ENCODE peak calls at places on chromosomes 4 and X, in seven cellular contexts. Q is HepG2, J is HCT116, P is K562, L is GM12878, U is H1, C is SK-N-SH. A is an unnamed sample.

GRCh38 chr4:169009281-169010124 is 552 bp downstream of the CBR4 start:
- DNase-seq in U (peak; percentile 72), Q (peak; percentile 63), P (peak; percentile 43), L (no peak), J (peak; percentile 35), C (no peak), A (no peak)

GRCh38 chrX:39244146-39244545 is 442.9 kb downstream of the MID1IP1 start:
- DNase-seq in L (no peak), P (no peak), C (no peak), Q (no peak), U (no peak), J (no peak), A (no peak)

GRCh38 chr4:125388653-125389052 is 73.9 kb downstream of the FAT4 start:
- DNase-seq in Q (no peak), J (no peak), L (no peak), C (no peak), P (no peak), U (no peak), A (no peak)

GRCh38 chr4:174592985-174593335 is 70.7 kb upstream of the HPGD start:
- DNase-seq in C (no peak), Q (no peak), J (no peak), U (no peak), L (no peak), P (no peak), A (no peak)

GRCh38 chrX:103585421-103586313 is at the start of gene TCEAL4:
- DNase-seq in L (no peak), J (no peak), C (peak; percentile 71), Q (no peak), P (no peak), U (peak; percentile 52), A (peak; percentile 20)

GRCh38 chr4:77092832-77093800 is 17.3 kb upstream of the CCNI start:
- DNase-seq in Q (no peak), C (no peak), J (no peak), P (no peak), L (no peak), U (no peak), A (no peak)

GRCh38 chr4:38154681-38155588 is 194.7 kb downstream of the PTTG2 start:
- DNase-seq in L (no peak), P (no peak), C (no peak), J (no peak), Q (no peak), U (no peak), A (no peak)

GRCh38 chrX:70444326-70445196 is at the start of gene DLG3:
- DNase-seq in J (no peak), U (peak; percentile 66), L (no peak), C (peak; percentile 84), P (peak; percentile 41), Q (no peak), A (no peak)

GRCh38 chr4:22456291-22456690 is 59.6 kb downstream of the ADGRA3 start:
- DNase-seq in Q (peak; percentile 92), P (no peak), U (no peak), C (no peak), J (no peak), L (no peak), A (no peak)

GRCh38 chr4:152937535-152938236 is 1.6 kb downstream of the FHDC1 start:
- DNase-seq in C (peak; percentile 78), L (no peak), U (peak; percentile 63), Q (no peak), J (no peak), P (peak; percentile 88), A (peak; percentile 19)

GRCh38 chr4:98653890-98654867 is 4.2 kb downstream of the TSPAN5 start:
- DNase-seq in C (no peak), J (peak; percentile 64), L (no peak), Q (no peak), P (no peak), U (no peak), A (no peak)

GRCh38 chr4:8906991-8907595 is 35.5 kb upstream of the HMX1 start:
- DNase-seq in L (no peak), Q (no peak), U (peak; percentile 40), P (no peak), J (no peak), C (peak; percentile 18), A (no peak)

GRCh38 chrX:103343105-103343504 is 13.1 kb downstream of the TCEAL7 start:
- DNase-seq in U (no peak), P (peak; percentile 16), L (no peak), C (peak; percentile 44), Q (no peak), J (peak; percentile 16), A (peak; percentile 25)

GRCh38 chr4:180314972-180315371 is 1928.2 kb upstream of the TENM3 start:
- DNase-seq in J (no peak), L (no peak), Q (no peak), P (no peak), C (no peak), U (no peak), A (no peak)

GRCh38 chrX:63275127-63275526 is 76.0 kb downstream of the SPIN4 start:
- DNase-seq in Q (peak; percentile 4), J (peak; percentile 8), C (peak; percentile 11), P (peak; percentile 18), U (peak; percentile 61), L (peak; percentile 7), A (peak; percentile 81)

GRCh38 chrX:26848511-26848910 is 614.6 kb downstream of the PPP4R3C start:
- DNase-seq in C (no peak), J (no peak), L (no peak), P (no peak), Q (no peak), U (no peak), A (no peak)

GRCh38 chrX:140502491-140503229 is 2.2 kb downstream of the SOX3 start:
- DNase-seq in J (no peak), P (no peak), U (no peak), Q (no peak), C (peak; percentile 6), L (no peak), A (no peak)

GRCh38 chr4:77820836-77821561 is 1.8 kb upstream of the CNOT6L start:
- DNase-seq in J (no peak), C (peak; percentile 15), U (no peak), L (no peak), Q (no peak), P (no peak), A (no peak)

GRCh38 chrX:110201799-110202198 is 116.1 kb downstream of the AMMECR1 start:
- DNase-seq in P (no peak), L (no peak), J (no peak), C (no peak), Q (no peak), U (no peak), A (no peak)

GRCh38 chr4:24213936-24214335 is 324.1 kb upstream of the PPARGC1A start:
- DNase-seq in Q (no peak), J (no peak), C (no peak), P (no peak), L (no peak), U (no peak), A (no peak)

GRCh38 chr4:57405359-57405758 is 295.2 kb upstream of the IGFBP7 start:
- DNase-seq in P (no peak), J (no peak), C (peak; percentile 5), U (no peak), L (no peak), Q (no peak), A (no peak)

GRCh38 chr4:81353861-81354260 is 117.8 kb downstream of the RASGEF1B start:
- DNase-seq in Q (no peak), J (no peak), P (no peak), L (no peak), C (no peak), U (no peak), A (no peak)

GRCh38 chr4:12701384-12701783 is 782.8 kb downstream of the RAB28 start:
- DNase-seq in P (no peak), Q (no peak), U (no peak), C (no peak), J (no peak), L (no peak), A (no peak)

GRCh38 chrX:15849555-15849954 is 5.1 kb downstream of the AP1S2 start:
- DNase-seq in L (no peak), P (peak; percentile 11), J (no peak), U (no peak), Q (no peak), C (peak; percentile 33), A (peak; percentile 26)
- TF ChIP-seq JUND in L (no peak), P (no peak), J (no peak), U (no peak), Q (no peak), C (no peak), A (no peak)

DNA sequence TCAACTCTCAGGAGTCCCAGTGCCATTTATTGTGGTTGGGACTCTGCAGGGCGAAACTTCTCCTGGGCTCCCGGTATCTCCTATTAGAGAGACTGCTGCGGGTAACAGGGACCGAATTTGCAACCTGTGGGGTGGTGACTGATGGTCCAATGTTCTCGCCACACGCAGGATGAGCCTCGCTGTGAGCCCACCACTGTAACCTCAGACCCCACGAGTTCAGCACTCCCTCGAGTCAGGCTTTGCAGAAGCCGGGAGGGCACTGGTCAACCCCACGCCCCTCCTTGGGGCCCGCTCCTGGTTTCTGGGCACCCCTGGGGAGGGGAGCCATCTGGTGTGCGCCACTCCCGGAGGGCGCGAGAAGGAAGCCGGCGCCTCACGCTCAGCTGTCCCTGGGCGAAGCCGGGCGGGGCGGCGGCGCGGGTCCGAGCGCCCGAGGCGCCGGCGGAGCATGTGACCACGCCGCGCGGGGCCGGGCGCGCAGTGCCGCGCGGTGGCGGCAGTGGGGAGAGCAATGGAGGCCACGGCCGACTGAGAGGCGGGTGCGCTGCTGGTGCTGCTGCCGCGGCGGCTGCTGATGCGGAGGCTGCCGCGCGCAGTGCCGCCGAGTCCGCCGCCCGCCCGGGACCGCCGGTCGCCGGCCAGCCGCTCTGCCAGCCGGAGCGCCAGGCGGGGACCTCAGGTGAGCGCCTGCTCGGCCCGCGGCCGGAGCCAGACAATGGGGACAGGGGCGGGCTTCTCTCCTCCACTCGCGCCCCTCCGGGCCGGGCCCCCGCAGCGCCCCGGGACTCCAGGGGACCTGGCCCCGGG is 100.1 kb downstream of the CEP135 start:
- DNase-seq in J (peak; percentile 29), L (peak; percentile 2), C (peak; percentile 89), U (peak; percentile 81), Q (no peak), P (peak; percentile 60), A (peak; percentile 76)
- TF ChIP-seq JUND in J (no peak), L (no peak), C (no peak), U (no peak), Q (no peak), P (no peak), A (no peak)

DNA sequence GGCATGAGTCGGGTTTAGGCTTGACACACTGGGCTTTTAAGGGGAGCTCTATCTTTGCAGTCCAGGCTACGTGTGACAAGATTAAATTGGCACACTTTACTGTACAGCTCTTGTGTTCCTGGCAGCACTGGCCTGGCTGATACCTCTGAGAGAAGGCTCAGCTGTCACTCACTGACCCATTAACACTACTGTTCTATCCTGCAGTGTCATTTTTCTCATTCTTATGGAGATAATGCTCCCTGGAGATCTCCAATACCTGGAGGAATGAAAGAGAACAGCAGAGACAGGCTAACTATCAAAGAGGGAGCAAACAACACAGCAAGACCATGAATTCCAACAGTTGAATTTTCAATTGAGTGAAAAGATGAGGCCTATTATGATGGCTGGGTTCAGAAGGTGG is 1.7 kb upstream of the PDHA2 start:
- DNase-seq in C (no peak), Q (no peak), J (no peak), U (no peak), P (no peak), L (no peak), A (no peak)
- TF ChIP-seq JUND in C (no peak), Q (no peak), J (no peak), U (no peak), P (no peak), L (no peak), A (no peak)

GRCh38 chr4:26836539-26836938 is 24.1 kb upstream of the STIM2 start:
- DNase-seq in C (no peak), L (no peak), U (no peak), P (no peak), Q (no peak), J (no peak), A (no peak)
- TF ChIP-seq JUND in C (no peak), L (no peak), U (no peak), P (no peak), Q (no peak), J (no peak), A (no peak)

GRCh38 chrX:68249401-68249831 is 183.9 kb downstream of the OPHN1 start:
- DNase-seq in C (no peak), J (no peak), Q (no peak), U (no peak), L (no peak), P (no peak), A (no peak)
- TF ChIP-seq JUND in C (no peak), J (no peak), Q (no peak), U (no peak), L (no peak), P (no peak), A (no peak)

A was measured in T47D.